ENCODE peak calls at places on chromosomes 2 and 18, in seven cellular contexts. D is heart right ventricle, U is NCI-H1092 treated with DMSO at 0.1 percent for 48 hours, Q is cardiac septum, T is fibroblast of mammary gland, A is BJ, V is AG04450. Y is an unnamed sample.

GRCh38 chr2:45585267-45585861 is 25.7 kb downstream of the SRBD1 start:
- DNase-seq in D (peak; percentile 20), U (peak; percentile 3), Q (no peak), T (peak; percentile 71), A (no peak), V (no peak), Y (no peak)

GRCh38 chr2:138086556-138086955 is 122.3 kb downstream of the HNMT start:
- DNase-seq in D (no peak), U (no peak), Q (no peak), T (peak; percentile 23), A (no peak), V (no peak), Y (no peak)

GRCh38 chr2:211435331-211435730 is 878.9 kb downstream of the CPS1 start:
- DNase-seq in D (no peak), U (no peak), Q (no peak), T (no peak), A (no peak), V (no peak), Y (no peak)

GRCh38 chr2:210363876-210364275 is 48.9 kb upstream of the MYL1 start:
- DNase-seq in D (no peak), U (no peak), Q (no peak), T (no peak), A (no peak), V (no peak), Y (no peak)

GRCh38 chr2:18841248-18842150 is 252.1 kb upstream of the NT5C1B start:
- DNase-seq in D (no peak), U (no peak), Q (no peak), T (no peak), A (no peak), V (no peak), Y (no peak)

GRCh38 chr18:53426656-53427055 is 797.8 kb downstream of the MBD2 start:
- DNase-seq in D (no peak), U (peak; percentile 75), Q (no peak), T (no peak), A (no peak), V (no peak), Y (no peak)

GRCh38 chr2:16257725-16258028 is 317.3 kb downstream of the MYCN start:
- DNase-seq in D (no peak), U (no peak), Q (no peak), T (no peak), A (no peak), V (no peak), Y (no peak)

GRCh38 chr18:6741290-6741689 is 11.8 kb downstream of the ARHGAP28 start:
- DNase-seq in D (peak; percentile 36), U (no peak), Q (no peak), T (peak; percentile 99), A (peak; percentile 98), V (peak; percentile 95), Y (no peak)

GRCh38 chr2:178269825-178270224 is 75.5 kb downstream of the OSBPL6 start:
- DNase-seq in D (no peak), U (no peak), Q (no peak), T (no peak), A (no peak), V (no peak), Y (no peak)

GRCh38 chr2:149329068-149329467 is 1.3 kb upstream of the LYPD6 start:
- DNase-seq in D (no peak), U (peak; percentile 3), Q (no peak), T (no peak), A (no peak), V (no peak), Y (peak; percentile 25)

GRCh38 chr18:8045890-8046289 is 478.8 kb downstream of the PTPRM start:
- DNase-seq in D (no peak), U (no peak), Q (no peak), T (peak; percentile 46), A (peak; percentile 9), V (no peak), Y (no peak)

GRCh38 chr18:2513616-2514015 is 57.7 kb downstream of the METTL4 start:
- DNase-seq in D (no peak), U (no peak), Q (no peak), T (peak; percentile 10), A (no peak), V (no peak), Y (no peak)

GRCh38 chr2:46487667-46488333 is 8.4 kb downstream of the TMEM247 start:
- DNase-seq in D (peak; percentile 82), U (no peak), Q (peak; percentile 89), T (peak; percentile 84), A (peak; percentile 63), V (peak; percentile 46), Y (no peak)

GRCh38 chr2:174023591-174024523 is 58.7 kb upstream of the SP3 start:
- DNase-seq in D (peak; percentile 48), U (no peak), Q (no peak), T (peak; percentile 99), A (peak; percentile 82), V (peak; percentile 81), Y (peak; percentile 95)

GRCh38 chr2:7574385-7574784 is 657.2 kb downstream of the RNF144A start:
- DNase-seq in D (no peak), U (no peak), Q (no peak), T (no peak), A (no peak), V (no peak), Y (no peak)

GRCh38 chr2:109342890-109343289 is 213.9 kb downstream of the SH3RF3 start:
- DNase-seq in D (no peak), U (no peak), Q (no peak), T (no peak), A (no peak), V (no peak), Y (no peak)